ENCODE peak calls at places on chromosomes 2 and 18, in four cellular contexts. One of them, this sample, is unnamed.

GRCh38 chr18:55422456-55423185 is 165.4 kb downstream of the TCF4 start:
- DNase-seq in SJSA1: no peak
- DNase-seq in HT-29: no peak
- DNase-seq in NCI-H510A: no peak
- DNase-seq in this sample: no peak

GRCh38 chr2:160317113-160318099 is 117.3 kb upstream of the ITGB6 start:
- DNase-seq in HT-29: no peak
- DNase-seq in SJSA1: no peak
- DNase-seq in NCI-H510A: no peak
- DNase-seq in this sample: no peak

GRCh38 chr18:11309172-11309571 is 159.8 kb upstream of the PIEZO2 start:
- DNase-seq in SJSA1: no peak
- DNase-seq in NCI-H510A: no peak
- DNase-seq in HT-29: peak; percentile 50
- DNase-seq in this sample: no peak

GRCh38 chr2:236574424-236575145 is 5.0 kb downstream of the ACKR3 start:
- DNase-seq in HT-29: no peak
- DNase-seq in NCI-H510A: no peak
- DNase-seq in SJSA1: no peak
- DNase-seq in this sample: no peak

GRCh38 chr18:56748698-56749268 is 97.6 kb downstream of the WDR7 start:
- DNase-seq in SJSA1: peak; percentile 10
- DNase-seq in HT-29: peak; percentile 39
- DNase-seq in NCI-H510A: no peak
- DNase-seq in this sample: no peak

GRCh38 chr2:216551234-216551633 is 52.6 kb downstream of the RPL37A start:
- DNase-seq in SJSA1: no peak
- DNase-seq in NCI-H510A: no peak
- DNase-seq in HT-29: no peak
- DNase-seq in this sample: no peak

GRCh38 chr2:238302076-238302475 is 13.7 kb upstream of the PER2 start:
- DNase-seq in NCI-H510A: no peak
- DNase-seq in HT-29: no peak
- DNase-seq in SJSA1: no peak
- DNase-seq in this sample: no peak

GRCh38 chr2:85888745-85889647 is at the start of gene ST3GAL5:
- DNase-seq in SJSA1: peak; percentile 94
- DNase-seq in HT-29: peak; percentile 81
- DNase-seq in NCI-H510A: peak; percentile 76
- DNase-seq in this sample: peak; percentile 42

GRCh38 chr2:28452534-28453081 is 43.3 kb upstream of the PLB1 start:
- DNase-seq in NCI-H510A: no peak
- DNase-seq in SJSA1: peak; percentile 58
- DNase-seq in HT-29: peak; percentile 77
- DNase-seq in this sample: peak; percentile 18

GRCh38 chr2:201992960-201993359 is 40.7 kb upstream of the FZD7 start:
- DNase-seq in HT-29: no peak
- DNase-seq in SJSA1: no peak
- DNase-seq in NCI-H510A: no peak
- DNase-seq in this sample: no peak

This sample was measured in GOT3.